ENCODE peak calls at places on chromosomes 7 and 10, in four cellular contexts. O, M, R and N are unnamed samples.

GRCh38 chr10:26857991-26858706 is 2.6 kb downstream of the ABI1 start:
- DNase-seq in M (no peak), O (no peak), R (peak; percentile 62), N (no peak)

GRCh38 chr10:115947104-115947503 is 325.9 kb downstream of the GFRA1 start:
- DNase-seq in M (no peak), O (no peak), R (peak; percentile 92), N (no peak)

GRCh38 chr7:33108931-33109757 is at the start of gene RP9:
- DNase-seq in M (peak; percentile 66), O (peak; percentile 93), R (peak; percentile 70), N (peak; percentile 80)

GRCh38 chr7:128928159-128928558 is 9.6 kb upstream of the IRF5 start:
- DNase-seq in O (no peak), R (no peak), M (no peak), N (no peak)

GRCh38 chr10:44828515-44829142 is 82.5 kb upstream of the TMEM72 start:
- DNase-seq in O (no peak), M (no peak), R (no peak), N (no peak)

GRCh38 chr7:13745530-13745929 is 243.9 kb downstream of the ETV1 start:
- DNase-seq in M (no peak), O (no peak), R (no peak), N (no peak)

GRCh38 chr7:12322287-12322902 is 81.3 kb downstream of the VWDE start:
- DNase-seq in R (peak; percentile 6), O (peak; percentile 21), M (no peak), N (no peak)

GRCh38 chr7:112908106-112908505 is 117.9 kb upstream of the TMEM168 start:
- DNase-seq in M (no peak), R (no peak), O (no peak), N (no peak)

GRCh38 chr10:24871501-24871900 is 80.9 kb downstream of the PRTFDC1 start:
- DNase-seq in R (no peak), M (no peak), O (no peak), N (no peak)

GRCh38 chr7:141974831-141975230 is 1.3 kb upstream of the TAS2R38 start:
- DNase-seq in R (no peak), O (peak; percentile 58), M (peak; percentile 45), N (peak; percentile 40)

GRCh38 chr10:95329296-95329695 is 38.5 kb upstream of the PDLIM1 start:
- DNase-seq in O (no peak), M (no peak), R (no peak), N (no peak)